ENCODE peak calls at places on chromosomes 5 and 9, in five cellular contexts. Y is neural progenitor cell, A is tibial artery, Z is IMR-90, O is ovary. H is an unnamed sample.

GRCh38 chr9:114938687-114939575 is 8.5 kb upstream of the TNFSF8 start:
- DNase-seq in Z (no peak), O (no peak), A (no peak), Y (no peak), H (no peak)

GRCh38 chr9:93950619-93951601 is 4.2 kb downstream of the BARX1 start:
- DNase-seq in Y (peak), A (no peak), Z (no peak), O (no peak), H (no peak)

GRCh38 chr5:43661102-43661501 is 58.1 kb downstream of the NNT start:
- DNase-seq in Z (peak), A (no peak), Y (peak), O (no peak), H (no peak)

GRCh38 chr5:78661691-78662090 is 13.1 kb upstream of the LHFPL2 start:
- DNase-seq in A (no peak), O (no peak), Z (no peak), Y (no peak), H (no peak)

GRCh38 chr5:113488645-113489184 is 462 bp upstream of the MCC start:
- DNase-seq in O (no peak), Y (no peak), A (no peak), Z (peak), H (no peak)

GRCh38 chr5:153562189-153562588 is 71.7 kb downstream of the GRIA1 start:
- DNase-seq in Z (peak), O (no peak), A (no peak), Y (no peak), H (peak)

GRCh38 chr5:81789033-81789432 is 38.1 kb upstream of the SSBP2 start:
- DNase-seq in A (no peak), O (no peak), Y (no peak), Z (peak), H (peak)

GRCh38 chr5:9562101-9562500 is 16.2 kb upstream of the SEMA5A start:
- DNase-seq in Z (no peak), Y (no peak), A (no peak), O (no peak), H (no peak)

GRCh38 chr5:92795633-92796032 is 785.4 kb downstream of the NR2F1-AS1 start:
- DNase-seq in Y (no peak), Z (no peak), A (no peak), O (no peak), H (no peak)

GRCh38 chr5:34657550-34657921 is 1.4 kb downstream of the RAI14 start:
- DNase-seq in O (peak), Z (peak), Y (peak), A (no peak), H (peak)

GRCh38 chr9:79641055-79641454 is 69.3 kb downstream of the TLE4 start:
- DNase-seq in Y (no peak), O (no peak), A (no peak), Z (no peak), H (no peak)

GRCh38 chr5:61018102-61018501 is 73.1 kb downstream of the NDUFAF2 start:
- DNase-seq in O (no peak), Y (no peak), Z (no peak), A (no peak), H (no peak)

GRCh38 chr9:107285292-107285691 is 2.2 kb downstream of the RAD23B start:
- DNase-seq in Y (no peak), O (no peak), A (no peak), Z (no peak), H (no peak)

GRCh38 chr9:77277719-77278118 is 100.4 kb downstream of the VPS13A start:
- DNase-seq in Y (no peak), A (no peak), O (no peak), Z (no peak), H (no peak)

GRCh38 chr5:72692273-72692672 is 124.2 kb upstream of the TNPO1 start:
- DNase-seq in O (no peak), Z (peak), Y (no peak), A (no peak), H (no peak)

GRCh38 chr5:4366628-4367027 is 771.0 kb downstream of the IRX1 start:
- DNase-seq in Y (no peak), A (no peak), Z (no peak), O (no peak), H (no peak)

GRCh38 chr5:170293273-170293672 is 4.3 kb downstream of the LCP2 start:
- DNase-seq in O (no peak), A (peak), Y (no peak), Z (no peak), H (no peak)

GRCh38 chr9:113347479-113347878 is 1.9 kb upstream of the BSPRY start:
- DNase-seq in A (no peak), O (no peak), Z (no peak), Y (no peak), H (no peak)

GRCh38 chr5:111752426-111752965 is 4.5 kb downstream of the NREP start:
- DNase-seq in O (no peak), A (no peak), Z (no peak), Y (no peak), H (no peak)

GRCh38 chr5:133460172-133460758 is 152.1 kb downstream of the FSTL4 start:
- DNase-seq in A (no peak), Z (no peak), Y (peak), O (no peak), H (peak)

DNA sequence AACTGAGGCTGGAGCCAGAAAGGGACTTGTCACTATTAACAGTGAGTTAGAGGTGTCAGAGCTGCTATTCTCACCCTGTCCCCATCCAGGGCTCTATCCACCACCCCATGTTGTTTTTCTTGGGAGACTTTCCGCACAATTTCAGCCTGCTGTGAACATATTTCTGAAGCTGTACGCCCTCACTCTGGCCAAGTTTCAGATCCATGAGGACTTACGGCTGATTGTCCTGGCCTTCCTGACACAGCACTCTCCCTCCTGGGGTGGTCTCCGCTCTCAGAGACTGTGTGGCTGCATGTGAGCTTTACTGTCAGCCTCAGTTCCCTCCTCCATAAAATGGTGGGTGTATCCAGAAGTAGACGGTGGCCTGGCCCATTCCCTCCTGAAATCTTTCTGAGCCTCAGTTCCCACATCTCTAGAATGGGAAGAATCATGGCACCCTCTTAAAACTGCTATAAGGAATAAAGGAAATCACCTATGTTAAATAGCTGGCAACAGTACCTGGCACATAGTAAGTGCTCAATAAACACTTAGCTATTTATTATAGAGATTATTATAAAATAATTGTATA is 799 bp upstream of the IL17B start:
- DNase-seq in A (peak), Y (no peak), Z (no peak), O (no peak), H (no peak)
- H3K27ac ChIP-seq in A (peak), Y (no peak), Z (no peak), O (peak), H (peak)

DNA sequence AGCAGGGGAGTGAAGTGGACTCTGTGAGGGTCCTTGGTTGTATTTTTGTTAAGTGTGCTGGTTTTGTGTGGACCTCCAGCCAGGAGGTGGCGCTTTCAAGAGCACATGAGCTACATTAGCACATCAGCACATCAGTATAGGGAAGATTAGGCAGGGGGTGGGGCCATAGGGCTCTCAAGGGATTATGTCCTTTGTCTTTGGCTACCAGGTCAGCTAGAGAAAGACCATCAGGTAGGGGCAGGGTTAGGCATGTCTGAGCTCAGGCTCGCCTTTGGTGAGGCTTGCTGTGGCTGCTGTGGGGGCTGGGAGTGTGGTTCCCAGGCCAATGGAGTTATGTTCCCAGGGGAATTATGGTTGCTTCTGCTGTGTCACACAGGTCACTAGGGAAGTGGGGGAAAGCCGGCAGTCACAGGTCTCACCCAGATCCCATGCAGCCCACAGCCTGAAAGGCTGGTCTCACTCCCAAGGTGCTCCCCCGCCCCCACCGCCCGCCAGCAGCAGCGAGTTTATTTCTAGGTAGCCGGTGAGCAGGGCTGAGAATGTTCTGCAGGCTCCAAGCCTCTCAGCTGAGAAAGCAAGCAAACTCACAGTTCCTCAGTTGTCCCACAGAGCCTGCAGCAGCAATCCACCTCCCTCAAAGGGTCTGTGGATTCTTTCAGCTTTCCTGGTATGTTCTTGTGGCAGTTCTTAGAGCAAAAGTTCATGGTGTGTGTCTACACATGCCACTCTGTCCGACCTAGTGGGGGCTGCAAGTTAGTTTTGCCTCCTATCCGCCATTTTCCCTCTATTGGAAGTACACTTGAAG is 13.7 kb downstream of the OR1J1 start:
- DNase-seq in O (no peak), Z (no peak), A (no peak), Y (peak), H (no peak)
- TF ChIP-seq CTCF in O (no peak), Z (no peak), A (no peak), Y (no peak), H (peak)

GRCh38 chr5:160020969-160021368 is 12.0 kb downstream of the TTC1 start:
- DNase-seq in Y (no peak), O (no peak), Z (peak), A (no peak), H (no peak)
- H3K27ac ChIP-seq in Y (no peak), O (no peak), Z (peak), A (no peak), H (no peak)

GRCh38 chr5:149371296-149371962 is 7.7 kb downstream of the IL17B start:
- DNase-seq in O (peak), Y (peak), Z (peak), A (peak), H (peak)
- TF ChIP-seq CTCF in O (no peak), Y (peak), Z (peak), A (peak), H (peak)

DNA sequence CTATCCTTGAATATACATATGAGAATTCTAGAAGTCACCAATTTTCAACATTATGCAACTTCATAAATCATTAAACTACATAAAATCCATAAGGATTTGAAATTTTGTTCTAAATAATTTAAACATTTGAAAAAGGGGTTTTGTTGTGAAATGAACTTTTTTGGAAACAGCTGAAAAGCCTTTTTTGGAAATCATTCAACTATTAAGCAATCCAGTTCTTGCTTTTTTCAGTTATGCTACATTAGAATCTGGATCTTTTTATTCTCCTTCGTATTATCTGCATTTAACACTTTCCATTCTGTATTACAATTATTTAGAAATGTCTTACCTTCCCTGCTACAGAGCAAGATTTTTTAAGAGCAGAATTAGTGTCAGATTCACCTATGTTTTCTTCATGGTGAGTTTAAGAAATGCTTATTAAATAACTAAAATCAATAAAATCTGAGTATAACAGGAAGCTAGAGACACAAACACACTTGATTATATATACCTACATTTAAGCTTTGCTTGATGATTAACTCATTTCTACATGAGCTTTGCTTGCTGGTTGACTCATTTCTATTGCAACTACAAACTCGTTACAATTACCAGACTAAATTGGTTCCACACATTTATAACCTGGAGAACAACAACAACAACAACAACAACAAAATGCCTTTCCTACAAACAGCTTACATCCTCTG is 50.2 kb downstream of the RASEF start:
- DNase-seq in Z (no peak), Y (no peak), A (no peak), O (no peak), H (no peak)
- H3K27ac ChIP-seq in Z (peak), Y (no peak), A (no peak), O (no peak), H (no peak)

GRCh38 chr9:73199886-73200285 is 48.2 kb downstream of the ANXA1 start:
- DNase-seq in Z (no peak), Y (peak), O (no peak), A (no peak), H (no peak)
- TF ChIP-seq CTCF in Z (no peak), Y (peak), O (no peak), A (no peak), H (no peak)